ENCODE peak calls at places on chromosomes 13 and 19, in nine cellular contexts. U is psoas muscle; C is lower lobe of right lung; G is astrocyte; R is tibial artery; Z is CD4-positive, CD25-positive, alpha-beta regulatory T cell; L is cardiac muscle cell; A is SK-N-SH; N is endothelial cell of umbilical vein. K is an unnamed sample. For H3K4me1, the result is how much of the 10 kb centered on the place peaks cover.

GRCh38 chr19:8028951-8029491 is 23.5 kb upstream of the CCL25 start:
- DNase-seq in Z (no peak), A (no peak), G (no peak), R (no peak), U (no peak), N (no peak), L (peak), C (no peak), K (no peak)

GRCh38 chr19:23597661-23598060 is 89.4 kb downstream of the ZNF675 start:
- DNase-seq in C (no peak), Z (no peak), A (no peak), N (no peak), R (no peak), L (no peak), G (no peak), U (no peak), K (no peak)

GRCh38 chr13:42048323-42048624 is 174 bp upstream of the DGKH start:
- DNase-seq in Z (peak), C (no peak), U (no peak), R (no peak), N (no peak), L (no peak), G (no peak), A (no peak), K (no peak)

GRCh38 chr13:27980280-27980998 is 8.1 kb downstream of the URAD start:
- DNase-seq in C (no peak), G (no peak), N (no peak), A (no peak), R (peak), L (no peak), Z (no peak), U (no peak), K (no peak)

GRCh38 chr19:10230155-10230903 is 802 bp downstream of the S1PR2 start:
- DNase-seq in N (no peak), A (peak), G (no peak), Z (peak), U (peak), L (peak), C (peak), R (peak), K (peak)

GRCh38 chr13:75726313-75726712 is 90.2 kb downstream of the LMO7 start:
- DNase-seq in U (no peak), A (no peak), Z (no peak), R (no peak), N (no peak), G (no peak), L (no peak), C (no peak), K (no peak)

GRCh38 chr19:45643024-45643926 is 4.1 kb upstream of the EML2 start:
- DNase-seq in C (peak), N (peak), G (peak), Z (peak), L (peak), R (peak), U (peak), A (peak), K (peak)

GRCh38 chr13:95783747-95784146 is 106.8 kb downstream of the DNAJC3 start:
- DNase-seq in L (no peak), U (no peak), R (no peak), A (no peak), Z (no peak), N (no peak), G (no peak), C (no peak), K (no peak)

GRCh38 chr13:97946951-97947588 is 6.4 kb upstream of the IPO5 start:
- DNase-seq in R (no peak), L (no peak), N (no peak), C (no peak), U (no peak), G (peak), Z (no peak), A (no peak), K (no peak)

GRCh38 chr19:11375143-11375948 is 880 bp downstream of the SWSAP1 start:
- DNase-seq in R (peak), N (peak), L (peak), G (no peak), U (peak), A (peak), Z (peak), C (peak), K (peak)

GRCh38 chr19:44282846-44283245 is 22.0 kb downstream of the ZNF235 start:
- DNase-seq in N (no peak), C (no peak), A (no peak), R (no peak), U (no peak), G (no peak), Z (no peak), L (no peak), K (no peak)

GRCh38 chr13:38687246-38688229 is 661 bp downstream of the FREM2 start:
- DNase-seq in Z (no peak), U (peak), G (peak), C (peak), L (peak), A (peak), R (no peak), N (no peak), K (peak)

GRCh38 chr19:44955500-44956439 is 590 bp downstream of the CLPTM1 start:
- DNase-seq in C (no peak), L (peak), N (peak), U (no peak), G (no peak), Z (peak), R (no peak), A (no peak), K (no peak)

GRCh38 chr19:45821103-45821521 is 6.0 kb upstream of the RSPH6A start:
- DNase-seq in U (no peak), R (no peak), Z (no peak), G (no peak), N (no peak), A (no peak), C (no peak), L (no peak), K (no peak)

GRCh38 chr19:46040952-46041500 is at the start of gene IGFL4:
- DNase-seq in L (no peak), Z (no peak), U (no peak), R (no peak), C (no peak), A (no peak), G (peak), N (no peak), K (no peak)

GRCh38 chr13:34762312-34762711 is 179.8 kb upstream of the NBEA start:
- DNase-seq in U (no peak), L (no peak), C (no peak), Z (no peak), R (no peak), N (no peak), A (no peak), G (peak), K (no peak)

GRCh38 chr19:32234663-32235217 is 110.7 kb upstream of the ZNF507 start:
- DNase-seq in U (no peak), Z (no peak), C (no peak), L (no peak), G (no peak), R (no peak), A (no peak), N (no peak), K (no peak)

GRCh38 chr13:108657520-108657919 is 28.1 kb downstream of the MYO16 start:
- DNase-seq in N (no peak), U (no peak), L (no peak), A (no peak), Z (no peak), R (no peak), G (no peak), C (no peak), K (no peak)

GRCh38 chr19:33064778-33065550 is at the start of gene RHPN2:
- DNase-seq in Z (peak), U (peak), G (no peak), L (peak), C (peak), A (peak), N (peak), R (no peak), K (peak)

GRCh38 chr13:95740921-95741320 is 64.0 kb downstream of the DNAJC3 start:
- DNase-seq in Z (no peak), N (no peak), C (no peak), U (no peak), G (no peak), R (no peak), A (no peak), L (no peak), K (no peak)

GRCh38 chr13:54859827-54860226 is 1831.2 kb downstream of the OLFM4 start:
- DNase-seq in R (no peak), U (no peak), C (no peak), L (no peak), Z (no peak), A (no peak), G (no peak), N (no peak), K (no peak)

GRCh38 chr13:109369357-109370052 is 416.9 kb downstream of the IRS2 start:
- DNase-seq in G (no peak), Z (no peak), C (no peak), A (peak), U (no peak), N (no peak), L (no peak), R (no peak), K (no peak)

GRCh38 chr19:44552324-44552723 is 22.8 kb upstream of the CEACAM20 start:
- DNase-seq in L (peak), U (no peak), G (no peak), Z (peak), C (no peak), A (peak), N (peak), R (no peak), K (no peak)

GRCh38 chr19:4061178-4061682 is 5.5 kb downstream of the ZBTB7A start:
- DNase-seq in R (peak), N (no peak), C (peak), A (no peak), U (peak), Z (no peak), G (no peak), L (no peak), K (peak)
- H3K4me1 ChIP-seq in R (under half), N (under half), C (half or more), A (under half), U (half or more), Z (half or more), G (under half), L (under half), K (under half)

GRCh38 chr19:49849433-49850220 is 1.3 kb upstream of the PTOV1 start:
- DNase-seq in N (no peak), C (no peak), G (no peak), L (no peak), Z (no peak), R (no peak), U (no peak), A (no peak), K (peak)
- H3K27ac ChIP-seq in N (no peak), C (peak), G (no peak), L (peak), Z (no peak), R (peak), U (peak), A (peak), K (peak)

GRCh38 chr19:13076787-13077186 is 25.9 kb downstream of the LYL1 start:
- DNase-seq in L (no peak), R (no peak), N (no peak), G (no peak), A (no peak), C (no peak), U (no peak), Z (no peak), K (peak)

GRCh38 chr19:13077233-13077632 is 25.4 kb downstream of the LYL1 start:
- DNase-seq in G (no peak), Z (no peak), N (no peak), C (no peak), A (peak), U (no peak), R (no peak), L (no peak), K (no peak)

GRCh38 chr19:13076320-13076719 is 26.3 kb downstream of the LYL1 start:
- DNase-seq in N (no peak), U (no peak), R (no peak), C (no peak), G (no peak), Z (no peak), A (no peak), L (no peak), K (peak)

GRCh38 chr19:13079542-13079986 is 23.1 kb downstream of the LYL1 start:
- DNase-seq in U (peak), Z (no peak), N (peak), R (no peak), G (no peak), L (no peak), A (peak), C (peak), K (peak)

GRCh38 chr19:13078897-13079541 is 23.6 kb downstream of the LYL1 start:
- DNase-seq in G (no peak), U (no peak), R (no peak), Z (no peak), L (no peak), A (no peak), C (no peak), N (no peak), K (peak)
- H3K4me1 ChIP-seq in G (under half), U (half or more), R (under half), Z (under half), L (under half), A (under half), C (half or more), N (under half), K (under half)

GRCh38 chr19:50511069-50511822 is at the start of gene JOSD2:
- DNase-seq in C (peak), A (peak), G (peak), N (peak), R (peak), L (peak), U (peak), Z (peak), K (peak)

GRCh38 chr19:50509366-50509765 is 1.6 kb downstream of the JOSD2 start:
- DNase-seq in G (no peak), C (peak), U (no peak), L (no peak), R (no peak), A (no peak), Z (no peak), N (no peak), K (peak)

GRCh38 chr19:50510121-50510670 is 795 bp downstream of the JOSD2 start:
- DNase-seq in A (peak), N (no peak), L (no peak), C (peak), Z (no peak), G (no peak), R (peak), U (no peak), K (peak)

GRCh38 chr19:50512112-50512998 is 1.4 kb downstream of the ASPDH start:
- DNase-seq in C (peak), G (no peak), U (no peak), A (no peak), N (no peak), R (peak), Z (no peak), L (no peak), K (peak)

GRCh38 chr19:50510700-50511068 is 307 bp downstream of the JOSD2 start:
- DNase-seq in C (no peak), Z (no peak), L (no peak), N (no peak), G (peak), A (no peak), R (no peak), U (no peak), K (no peak)
- H3K27ac ChIP-seq in C (peak), Z (peak), L (peak), N (peak), G (peak), A (peak), R (peak), U (peak), K (peak)

GRCh38 chr13:40631605-40632004 is 34.8 kb downstream of the FOXO1 start:
- DNase-seq in A (no peak), G (no peak), C (no peak), N (no peak), R (no peak), U (no peak), L (no peak), Z (peak), K (no peak)
- H3K4me1 ChIP-seq in A (under half), G (under half), C (under half), N (under half), R (under half), U (half or more), L (under half), Z (half or more), K (under half)

DNA sequence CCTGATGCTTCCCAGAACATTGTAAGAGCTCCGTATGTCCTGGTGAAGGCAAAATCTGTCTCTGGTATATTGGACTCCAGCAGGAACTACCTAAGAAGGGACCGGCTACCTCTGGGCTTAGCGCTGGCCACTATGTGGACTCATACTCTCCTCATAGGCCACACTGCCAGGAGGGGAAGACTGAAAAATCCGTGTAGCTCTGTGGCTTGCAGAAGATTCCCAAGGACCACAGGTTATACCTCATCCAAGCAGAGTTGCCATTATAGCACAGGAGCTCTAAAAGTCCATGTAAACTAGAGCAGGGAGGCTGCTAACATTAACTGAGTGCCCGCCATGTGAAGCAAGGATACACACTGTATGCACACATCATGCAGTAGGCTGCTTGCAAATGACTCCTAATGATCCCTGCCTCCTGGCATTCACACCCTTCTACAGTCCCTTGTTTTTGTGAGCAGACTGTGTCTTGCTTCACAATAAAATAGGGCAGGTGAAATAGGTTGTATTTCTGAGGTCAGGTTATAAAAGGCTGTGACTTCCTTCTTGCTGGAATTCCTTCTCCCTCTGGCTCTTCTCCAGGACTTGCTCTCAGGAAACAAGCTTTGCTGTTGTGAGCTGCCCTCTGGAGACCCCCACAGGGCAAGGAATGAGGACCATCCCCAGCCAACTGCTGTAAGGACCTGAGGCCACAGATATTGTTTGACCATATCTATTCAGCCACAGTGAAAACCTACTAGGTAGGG is 192.6 kb upstream of the UBL3 start:
- DNase-seq in R (no peak), N (no peak), U (no peak), C (no peak), A (no peak), L (no peak), Z (no peak), G (no peak), K (no peak)
- H3K27ac ChIP-seq in R (no peak), N (no peak), U (no peak), C (no peak), A (no peak), L (no peak), Z (no peak), G (no peak), K (no peak)

GRCh38 chr19:2058570-2059421 is 7.8 kb upstream of the MKNK2 start:
- DNase-seq in G (no peak), N (no peak), C (no peak), L (no peak), R (no peak), A (no peak), U (peak), Z (no peak), K (no peak)

GRCh38 chr19:2056810-2057192 is 5.8 kb upstream of the MKNK2 start:
- DNase-seq in G (no peak), C (no peak), A (no peak), Z (no peak), L (no peak), U (peak), N (no peak), R (no peak), K (peak)

GRCh38 chr19:2055871-2056809 is 5.1 kb upstream of the MKNK2 start:
- DNase-seq in C (no peak), N (peak), L (no peak), U (peak), A (peak), R (peak), Z (peak), G (peak), K (peak)

GRCh38 chr19:2059422-2060201 is 8.6 kb upstream of the MKNK2 start:
- DNase-seq in N (no peak), G (peak), U (peak), L (no peak), R (peak), A (peak), Z (no peak), C (peak), K (peak)

DNA sequence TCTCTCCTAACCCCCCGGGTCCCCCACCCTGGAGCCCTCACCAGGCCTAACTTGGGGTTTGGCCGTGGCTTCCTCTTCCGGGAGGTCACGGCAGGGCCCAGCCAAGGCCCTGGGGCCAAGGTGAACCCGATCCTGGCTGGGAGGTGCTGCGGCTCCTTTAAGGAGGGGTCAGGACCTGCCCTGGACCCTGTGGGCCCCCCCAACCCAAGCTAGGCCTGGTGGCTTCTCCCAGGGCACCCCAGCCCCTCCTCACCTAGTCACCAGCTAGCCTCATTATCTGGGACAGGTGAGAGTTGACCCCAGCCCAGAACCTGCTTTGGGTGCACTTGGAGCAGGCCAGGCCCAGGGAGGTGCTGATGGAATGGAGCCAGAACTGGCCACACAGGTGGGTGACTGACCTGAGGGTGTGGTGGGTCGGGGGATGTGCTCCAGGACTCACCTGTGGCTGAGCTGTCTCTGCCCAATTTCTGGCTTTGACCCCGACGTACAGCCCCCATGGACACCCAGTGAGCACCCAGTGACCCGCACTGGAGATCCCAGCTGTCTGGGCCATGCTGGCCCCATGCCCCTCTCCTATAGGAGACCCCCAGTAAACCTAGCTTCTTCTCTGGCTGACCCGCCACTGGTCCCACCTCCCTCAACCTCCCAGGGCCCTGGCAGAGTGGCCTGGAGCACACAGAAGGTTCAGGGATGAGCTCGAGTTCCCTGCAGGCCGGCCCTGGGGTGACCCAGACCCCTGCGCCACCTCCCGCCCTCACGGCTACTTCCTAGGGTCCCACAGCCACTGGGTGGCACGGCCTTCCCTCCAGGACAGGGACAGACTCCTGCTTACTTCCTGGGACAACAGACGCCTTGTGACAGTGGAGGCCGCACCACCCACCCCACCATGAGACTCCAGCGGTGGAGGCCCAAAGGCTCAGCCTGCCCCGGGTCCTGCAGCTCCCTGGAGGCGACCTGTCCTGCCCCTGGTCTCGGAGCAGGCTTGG is 6.7 kb upstream of the MKNK2 start:
- DNase-seq in G (no peak), N (no peak), U (peak), C (no peak), Z (no peak), A (no peak), L (no peak), R (no peak), K (no peak)
- H3K4me1 ChIP-seq in G (under half), N (under half), U (under half), C (half or more), Z (half or more), A (under half), L (under half), R (under half), K (under half)

GRCh38 chr13:114230575-114230974 is 4.1 kb upstream of the CDC16 start:
- DNase-seq in N (no peak), U (no peak), G (no peak), A (no peak), R (no peak), L (no peak), C (no peak), Z (no peak), K (no peak)

GRCh38 chr13:114230117-114230516 is 4.6 kb upstream of the CDC16 start:
- DNase-seq in U (no peak), N (no peak), L (no peak), C (no peak), A (no peak), R (no peak), Z (no peak), G (peak), K (no peak)

GRCh38 chr13:114228176-114228575 is 6.5 kb upstream of the CDC16 start:
- DNase-seq in R (no peak), N (no peak), Z (no peak), G (no peak), A (no peak), C (no peak), L (no peak), U (no peak), K (no peak)

GRCh38 chr13:114227528-114227927 is 7.2 kb upstream of the CDC16 start:
- DNase-seq in G (no peak), U (no peak), A (no peak), R (no peak), C (no peak), L (no peak), Z (no peak), N (no peak), K (no peak)

GRCh38 chr13:114229486-114229885 is 5.2 kb upstream of the CDC16 start:
- DNase-seq in G (peak), C (no peak), A (no peak), N (no peak), L (no peak), U (no peak), Z (no peak), R (no peak), K (no peak)
- H3K27ac ChIP-seq in G (no peak), C (no peak), A (no peak), N (no peak), L (no peak), U (no peak), Z (no peak), R (no peak), K (no peak)

GRCh38 chr19:38005224-38005614 is 98.2 kb downstream of the SIPA1L3 start:
- DNase-seq in Z (no peak), A (no peak), L (no peak), C (no peak), G (no peak), R (no peak), U (no peak), N (no peak), K (no peak)
- H3K4me1 ChIP-seq in Z (under half), A (under half), L (under half), C (under half), G (under half), R (under half), U (under half), N (under half), K (under half)